ENCODE peak calls at places on chromosome 20, in five cellular contexts. One of them, this sample, is unnamed.
A peak's percentile ranks its signal among the peaks of the same experiment; 100 is the strongest.

GRCh38 chr20:36483919-36484808 is 57.2 kb upstream of the MYL9 start:
- DNase-seq in immature natural killer cell: no peak
- DNase-seq in CD8-positive, alpha-beta T cell: no peak
- DNase-seq in HEK293T: no peak
- DNase-seq in ELR: peak; percentile 93
- DNase-seq in this sample: peak; percentile 35

GRCh38 chr20:36833275-36834020 is 42.5 kb upstream of the TLDC2 start:
- DNase-seq in immature natural killer cell: no peak
- DNase-seq in CD8-positive, alpha-beta T cell: no peak
- DNase-seq in HEK293T: no peak
- DNase-seq in ELR: no peak
- DNase-seq in this sample: no peak

GRCh38 chr20:25061103-25061799 is 3.3 kb upstream of the ACSS1 start:
- DNase-seq in immature natural killer cell: no peak
- DNase-seq in CD8-positive, alpha-beta T cell: no peak
- DNase-seq in HEK293T: no peak
- DNase-seq in ELR: no peak
- DNase-seq in this sample: no peak

GRCh38 chr20:25248501-25249172 is 752 bp downstream of the PYGB start:
- DNase-seq in immature natural killer cell: no peak
- DNase-seq in CD8-positive, alpha-beta T cell: no peak
- DNase-seq in HEK293T: peak; percentile 49
- DNase-seq in ELR: peak; percentile 55
- DNase-seq in this sample: peak; percentile 55

GRCh38 chr20:21251278-21251677 is 51.9 kb upstream of the XRN2 start:
- DNase-seq in immature natural killer cell: no peak
- DNase-seq in CD8-positive, alpha-beta T cell: no peak
- DNase-seq in HEK293T: no peak
- DNase-seq in ELR: peak; percentile 32
- DNase-seq in this sample: no peak

GRCh38 chr20:39225536-39225935 is 263.4 kb downstream of the DHX35 start:
- DNase-seq in immature natural killer cell: no peak
- DNase-seq in CD8-positive, alpha-beta T cell: no peak
- DNase-seq in HEK293T: no peak
- DNase-seq in ELR: no peak
- DNase-seq in this sample: no peak

GRCh38 chr20:45993197-45993951 is 15.3 kb upstream of the MMP9 start:
- DNase-seq in immature natural killer cell: no peak
- DNase-seq in CD8-positive, alpha-beta T cell: no peak
- DNase-seq in HEK293T: no peak
- DNase-seq in ELR: peak; percentile 87
- DNase-seq in this sample: peak; percentile 29

GRCh38 chr20:38165966-38166706 is 1.1 kb upstream of the TGM2 start:
- DNase-seq in immature natural killer cell: no peak
- DNase-seq in CD8-positive, alpha-beta T cell: no peak
- DNase-seq in HEK293T: no peak
- DNase-seq in ELR: no peak
- DNase-seq in this sample: no peak

GRCh38 chr20:14716251-14716650 is 378.8 kb upstream of the FLRT3 start:
- DNase-seq in immature natural killer cell: no peak
- DNase-seq in CD8-positive, alpha-beta T cell: no peak
- DNase-seq in HEK293T: no peak
- DNase-seq in ELR: no peak
- DNase-seq in this sample: no peak

GRCh38 chr20:48544402-48545333 is 283.1 kb downstream of the PREX1 start:
- DNase-seq in immature natural killer cell: no peak
- DNase-seq in CD8-positive, alpha-beta T cell: no peak
- DNase-seq in HEK293T: no peak
- DNase-seq in ELR: no peak
- DNase-seq in this sample: no peak

GRCh38 chr20:58277578-58278344 is 31.8 kb upstream of the RAB22A start:
- DNase-seq in immature natural killer cell: no peak
- DNase-seq in CD8-positive, alpha-beta T cell: no peak
- DNase-seq in HEK293T: no peak
- DNase-seq in ELR: no peak
- DNase-seq in this sample: no peak

GRCh38 chr20:47088339-47088738 is 193.7 kb downstream of the EYA2 start:
- DNase-seq in immature natural killer cell: no peak
- DNase-seq in CD8-positive, alpha-beta T cell: no peak
- DNase-seq in HEK293T: no peak
- DNase-seq in ELR: no peak
- DNase-seq in this sample: no peak

GRCh38 chr20:44776977-44777376 is 31.3 kb downstream of the KCNK15 start:
- DNase-seq in immature natural killer cell: no peak
- DNase-seq in CD8-positive, alpha-beta T cell: no peak
- DNase-seq in HEK293T: no peak
- DNase-seq in ELR: peak; percentile 30
- DNase-seq in this sample: peak; percentile 30

GRCh38 chr20:19993937-19994667 is 23.1 kb upstream of the NAA20 start:
- DNase-seq in immature natural killer cell: no peak
- DNase-seq in CD8-positive, alpha-beta T cell: no peak
- DNase-seq in HEK293T: no peak
- DNase-seq in ELR: peak; percentile 87
- DNase-seq in this sample: peak; percentile 71

GRCh38 chr20:14191559-14191958 is 145.9 kb downstream of the FLRT3 start:
- DNase-seq in immature natural killer cell: no peak
- DNase-seq in CD8-positive, alpha-beta T cell: no peak
- DNase-seq in HEK293T: no peak
- DNase-seq in ELR: no peak
- DNase-seq in this sample: no peak

GRCh38 chr20:63738687-63739128 is 868 bp upstream of the SLC2A4RG start:
- DNase-seq in immature natural killer cell: no peak
- DNase-seq in CD8-positive, alpha-beta T cell: no peak
- DNase-seq in HEK293T: peak; percentile 45
- DNase-seq in ELR: no peak
- DNase-seq in this sample: no peak

GRCh38 chr20:45405566-45406259 is 2.4 kb upstream of the DBNDD2 start:
- DNase-seq in immature natural killer cell: no peak
- DNase-seq in CD8-positive, alpha-beta T cell: no peak
- DNase-seq in HEK293T: peak; percentile 26
- DNase-seq in ELR: peak; percentile 67
- DNase-seq in this sample: no peak

GRCh38 chr20:723756-724155 is 44.5 kb downstream of the SLC52A3 start:
- DNase-seq in immature natural killer cell: no peak
- DNase-seq in CD8-positive, alpha-beta T cell: no peak
- DNase-seq in HEK293T: no peak
- DNase-seq in ELR: no peak
- DNase-seq in this sample: no peak

GRCh38 chr20:44886828-44887227 is 1.3 kb downstream of the YWHAB start:
- DNase-seq in immature natural killer cell: no peak
- DNase-seq in CD8-positive, alpha-beta T cell: no peak
- DNase-seq in HEK293T: no peak
- DNase-seq in ELR: no peak
- DNase-seq in this sample: no peak

GRCh38 chr20:44784688-44785087 is 25.7 kb downstream of the RIMS4 start:
- DNase-seq in immature natural killer cell: no peak
- DNase-seq in CD8-positive, alpha-beta T cell: no peak
- DNase-seq in HEK293T: no peak
- DNase-seq in ELR: no peak
- DNase-seq in this sample: no peak

GRCh38 chr20:17504898-17505663 is 26.1 kb downstream of the BFSP1 start:
- DNase-seq in immature natural killer cell: peak; percentile 83
- DNase-seq in CD8-positive, alpha-beta T cell: peak; percentile 48
- DNase-seq in HEK293T: peak; percentile 49
- DNase-seq in ELR: peak; percentile 79
- DNase-seq in this sample: peak; percentile 69

GRCh38 chr20:20780127-20780822 is 67.8 kb upstream of the RALGAPA2 start:
- DNase-seq in immature natural killer cell: peak; percentile 27
- DNase-seq in CD8-positive, alpha-beta T cell: no peak
- DNase-seq in HEK293T: no peak
- DNase-seq in ELR: no peak
- DNase-seq in this sample: no peak